ENCODE peak calls at places on chromosomes 12 and 14, in six cellular contexts. Z is right cardiac atrium, X is thyroid gland, B is cardiac muscle cell, T is osteoblast, J is sigmoid colon. R is an unnamed sample.

GRCh38 chr14:102500190-102500661 is 9.3 kb downstream of the ANKRD9 start:
- DNase-seq in Z (peak), X (peak), B (no peak), T (peak), J (peak), R (no peak)

GRCh38 chr12:132619301-132620112 is 931 bp downstream of the P2RX2 start:
- DNase-seq in Z (peak), X (no peak), B (no peak), T (peak), J (no peak), R (no peak)

GRCh38 chr14:41380017-41380416 is 226.7 kb upstream of the LRFN5 start:
- DNase-seq in Z (no peak), X (no peak), B (no peak), T (no peak), J (no peak), R (no peak)

GRCh38 chr12:108048686-108049085 is 80.4 kb upstream of the WSCD2 start:
- DNase-seq in Z (no peak), X (no peak), B (no peak), T (no peak), J (no peak), R (no peak)

GRCh38 chr14:39417014-39417413 is 15.2 kb downstream of the FBXO33 start:
- DNase-seq in Z (no peak), X (no peak), B (no peak), T (no peak), J (no peak), R (no peak)

GRCh38 chr14:105023144-105023543 is 2.3 kb upstream of the CDCA4 start:
- DNase-seq in Z (no peak), X (no peak), B (no peak), T (no peak), J (no peak), R (no peak)

GRCh38 chr14:23865502-23865901 is 88.1 kb upstream of the DHRS4 start:
- DNase-seq in Z (no peak), X (peak), B (no peak), T (peak), J (no peak), R (no peak)

GRCh38 chr12:31522607-31523006 is 68.3 kb downstream of the DENND5B start:
- DNase-seq in Z (no peak), X (no peak), B (no peak), T (no peak), J (no peak), R (no peak)

GRCh38 chr12:132333273-132333672 is 3.9 kb upstream of the GALNT9 start:
- DNase-seq in Z (peak), X (no peak), B (no peak), T (no peak), J (no peak), R (no peak)

GRCh38 chr12:28899951-28900350 is 249.1 kb upstream of the FAR2 start:
- DNase-seq in Z (no peak), X (no peak), B (no peak), T (peak), J (no peak), R (no peak)

GRCh38 chr14:67517083-67517482 is 16.0 kb upstream of the PLEKHH1 start:
- DNase-seq in Z (peak), X (peak), B (peak), T (peak), J (peak), R (no peak)

GRCh38 chr12:304815-305214 is 42.2 kb upstream of the SLC6A13 start:
- DNase-seq in Z (no peak), X (no peak), B (no peak), T (no peak), J (no peak), R (no peak)

DNA sequence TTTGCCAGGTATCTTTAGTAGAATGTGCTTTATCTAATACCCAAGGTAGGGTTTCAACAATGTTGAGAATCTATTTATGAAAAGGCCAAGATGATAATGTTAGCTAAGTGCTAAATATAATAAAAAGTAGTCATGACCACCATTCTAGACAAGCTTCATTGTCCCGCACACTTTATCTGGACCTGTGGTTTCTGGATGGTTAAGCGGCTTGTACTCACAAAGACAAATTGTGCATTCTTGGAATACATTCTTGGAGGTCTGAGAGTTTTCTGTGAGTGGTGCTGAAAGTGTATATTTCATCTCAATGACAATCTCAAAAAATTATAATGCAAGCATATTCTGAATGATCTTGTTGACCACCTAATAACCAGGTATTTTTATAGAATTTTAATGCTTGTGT is 646.9 kb downstream of the DIO2 start:
- DNase-seq in Z (no peak), X (no peak), B (no peak), T (no peak), J (no peak), R (no peak)
- H3K27ac ChIP-seq in Z (no peak), X (no peak), B (no peak), T (no peak), J (no peak), R (no peak)

GRCh38 chr12:66288121-66288520 is 14.2 kb upstream of the HELB start:
- DNase-seq in Z (no peak), X (no peak), B (no peak), T (no peak), J (no peak), R (peak)
- H3K27ac ChIP-seq in Z (no peak), X (no peak), B (no peak), T (no peak), J (no peak), R (peak)

GRCh38 chr12:59067068-59067467 is 146.8 kb upstream of the LRIG3 start:
- DNase-seq in Z (no peak), X (no peak), B (no peak), T (no peak), J (no peak), R (no peak)
- H3K27ac ChIP-seq in Z (no peak), X (no peak), B (no peak), T (no peak), J (no peak), R (no peak)

DNA sequence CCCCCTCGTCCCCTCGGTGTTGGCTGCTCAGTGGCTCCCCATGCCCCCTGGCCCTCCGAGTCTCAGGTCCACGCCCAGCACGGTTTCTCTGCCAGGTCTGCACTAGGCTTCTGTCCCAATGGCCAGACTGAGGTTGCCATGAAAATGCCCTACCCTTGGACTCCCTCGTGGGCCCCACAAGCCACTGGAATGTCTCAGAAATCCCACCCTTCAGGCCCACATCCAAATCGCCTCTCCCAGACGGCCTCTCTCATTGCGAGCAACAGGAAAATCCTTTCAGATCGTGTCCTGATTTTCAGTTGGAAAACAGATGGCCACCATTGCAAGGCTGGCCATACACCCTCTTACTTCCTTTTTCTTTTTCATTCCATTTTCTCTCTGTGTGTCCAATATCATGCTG is 77.4 kb downstream of the IRF2BPL start:
- DNase-seq in Z (no peak), X (no peak), B (no peak), T (peak), J (no peak), R (no peak)
- H3K27ac ChIP-seq in Z (no peak), X (peak), B (no peak), T (peak), J (peak), R (no peak)

DNA sequence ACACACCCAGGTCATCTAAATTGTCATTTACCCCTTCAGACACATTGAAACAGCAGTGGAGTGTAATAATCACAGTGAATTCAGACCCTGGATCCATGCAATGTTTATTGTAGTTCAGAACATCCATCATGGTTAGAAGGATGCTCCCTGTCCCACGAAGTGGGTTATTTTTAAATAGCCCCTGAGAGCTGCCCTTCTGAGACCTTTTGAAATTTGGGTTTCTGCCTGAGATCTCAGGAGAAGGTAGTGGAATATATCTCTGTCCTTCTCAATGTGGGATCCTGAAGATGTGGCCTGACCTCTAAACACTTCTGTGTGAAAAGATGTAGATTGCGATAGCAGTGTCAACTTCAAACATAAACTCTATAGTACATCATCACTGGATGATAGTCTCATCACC is 1080.6 kb downstream of the TMEM121 start:
- DNase-seq in Z (no peak), X (no peak), B (no peak), T (no peak), J (no peak), R (no peak)
- H3K27ac ChIP-seq in Z (no peak), X (no peak), B (no peak), T (no peak), J (no peak), R (no peak)

DNA sequence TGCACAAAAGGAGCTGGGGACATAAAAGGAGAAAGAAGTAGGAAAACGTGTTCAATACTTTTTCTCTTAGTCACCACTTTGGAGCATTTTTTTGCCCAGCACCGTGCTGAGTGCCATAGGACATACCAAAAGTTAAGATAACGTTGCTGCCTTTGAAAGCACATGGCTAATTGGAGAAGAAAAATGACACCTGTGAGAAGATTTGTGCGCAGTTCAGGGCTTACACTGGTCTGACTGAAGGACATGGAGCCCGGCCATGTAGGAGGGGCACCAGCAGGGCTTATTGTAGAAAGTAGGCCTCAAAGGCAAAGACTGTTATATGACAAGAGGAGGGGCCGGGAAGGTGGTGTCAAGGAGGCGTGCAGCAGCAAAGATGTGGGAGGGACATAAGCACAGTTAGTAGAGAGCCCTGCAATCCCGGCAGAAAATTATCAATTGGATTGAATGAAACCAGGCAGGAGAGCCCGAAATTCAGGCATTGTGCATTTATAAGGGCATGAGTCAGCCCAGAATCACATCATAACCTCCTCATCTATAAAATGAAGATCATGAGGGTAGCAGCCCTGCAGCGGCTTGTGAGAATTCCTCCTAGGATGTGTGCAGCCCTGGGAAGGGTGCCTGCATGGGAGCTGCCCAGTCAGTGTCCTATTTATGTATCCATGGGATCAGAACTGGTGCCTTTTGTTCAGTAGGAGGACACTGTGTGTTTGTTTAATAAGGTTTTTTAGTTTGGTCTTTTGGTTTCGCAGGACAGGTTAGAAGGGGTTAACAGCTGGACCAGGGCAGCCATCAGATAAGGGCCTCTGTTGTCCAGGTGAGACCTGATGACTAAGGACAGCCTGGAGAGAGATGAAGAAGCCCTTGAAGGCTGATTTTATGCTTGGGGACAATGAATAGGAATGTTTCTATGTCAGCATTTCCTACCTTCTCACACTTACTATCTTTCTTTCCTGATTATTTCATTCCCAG is 122.4 kb downstream of the GPR135 start:
- DNase-seq in Z (peak), X (peak), B (peak), T (no peak), J (no peak), R (no peak)
- H3K27ac ChIP-seq in Z (peak), X (peak), B (peak), T (no peak), J (peak), R (no peak)

DNA sequence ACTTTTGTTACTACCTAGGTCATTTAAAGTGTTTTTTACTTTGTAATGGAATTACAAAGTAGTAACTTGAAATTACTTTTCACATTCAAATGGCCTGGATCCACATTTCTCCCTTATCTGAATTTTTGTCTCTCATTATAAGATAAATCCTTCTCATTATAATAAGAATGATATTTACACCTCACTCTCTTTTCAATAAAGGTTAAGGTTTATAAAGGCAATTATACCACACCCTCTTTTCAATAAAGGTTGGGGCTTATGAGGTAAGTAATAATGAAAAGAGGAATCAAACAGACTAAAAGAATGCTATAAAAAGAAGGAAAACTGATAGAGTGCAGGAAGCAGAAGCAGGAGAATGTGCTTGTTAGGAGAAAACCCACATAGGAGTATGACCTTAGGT is 210.8 kb downstream of the ACSS3 start:
- DNase-seq in Z (no peak), X (no peak), B (no peak), T (no peak), J (no peak), R (no peak)
- H3K27ac ChIP-seq in Z (no peak), X (no peak), B (no peak), T (no peak), J (no peak), R (no peak)

GRCh38 chr14:20618328-20618749 is 23.2 kb downstream of the OR6S1 start:
- DNase-seq in Z (no peak), X (no peak), B (no peak), T (no peak), J (no peak), R (no peak)

GRCh38 chr14:20622816-20623291 is 18.6 kb downstream of the OR6S1 start:
- DNase-seq in Z (no peak), X (no peak), B (no peak), T (no peak), J (no peak), R (no peak)

GRCh38 chr14:20617138-20618003 is 24.1 kb downstream of the OR6S1 start:
- DNase-seq in Z (no peak), X (no peak), B (no peak), T (peak), J (no peak), R (no peak)

GRCh38 chr14:20623798-20624197 is 17.7 kb downstream of the OR6S1 start:
- DNase-seq in Z (no peak), X (no peak), B (no peak), T (no peak), J (no peak), R (no peak)

DNA sequence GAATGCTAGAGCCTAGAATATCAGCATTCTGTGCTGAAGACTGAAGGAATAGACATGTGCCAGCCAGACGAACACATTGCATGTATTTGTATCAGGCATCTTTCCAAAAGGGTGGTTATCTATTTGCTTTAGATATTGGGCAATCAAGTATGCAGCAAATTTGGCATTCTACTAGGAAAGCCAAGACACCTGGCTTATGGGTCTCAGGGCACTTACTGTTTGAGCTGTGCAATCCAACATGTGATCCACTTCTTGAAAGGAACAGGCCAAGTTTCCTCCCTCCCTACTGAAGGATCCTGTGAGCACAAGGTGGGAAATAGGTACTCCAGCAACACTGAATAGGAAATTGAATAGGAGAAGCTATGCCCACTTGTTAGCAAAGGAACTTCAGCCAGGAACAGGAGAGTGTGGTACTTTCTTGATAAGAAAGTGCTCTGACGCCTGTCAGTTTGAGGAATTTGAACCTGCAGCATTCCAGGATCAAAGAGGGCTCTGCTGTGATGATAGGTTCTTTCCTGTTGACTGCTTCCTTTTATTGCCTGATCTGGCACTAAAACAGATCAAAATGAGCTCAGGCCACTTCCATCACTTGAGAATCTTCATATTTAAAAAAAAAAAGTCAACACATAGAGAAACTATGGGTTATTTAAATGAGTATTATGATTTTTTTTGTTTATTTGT is 20.6 kb downstream of the OR6S1 start:
- DNase-seq in Z (no peak), X (no peak), B (no peak), T (no peak), J (no peak), R (no peak)
- H3K27ac ChIP-seq in Z (no peak), X (no peak), B (no peak), T (no peak), J (no peak), R (no peak)

DNA sequence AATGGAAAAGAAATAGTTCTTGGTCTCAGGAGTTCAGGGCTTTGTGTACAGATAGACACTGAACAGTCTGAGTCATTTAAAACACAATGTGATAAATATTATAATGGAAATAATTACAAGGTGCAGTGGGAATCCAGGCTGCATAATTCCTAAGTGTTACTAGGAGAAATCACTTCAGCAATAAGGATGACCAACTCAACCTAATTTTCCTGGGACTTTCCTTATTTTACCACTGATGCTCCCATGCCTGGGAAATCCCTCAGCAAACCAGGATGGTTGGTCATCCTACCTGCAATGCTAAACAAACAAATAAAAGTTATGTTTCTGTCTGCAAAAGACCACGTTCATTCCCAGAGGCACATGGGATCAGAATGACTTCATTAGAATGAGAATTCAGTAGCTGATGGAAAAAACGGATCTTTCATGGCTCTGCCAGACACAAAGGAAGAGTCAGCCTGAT is 130.8 kb upstream of the RAP1B start:
- DNase-seq in Z (no peak), X (no peak), B (no peak), T (no peak), J (no peak), R (no peak)
- H3K27ac ChIP-seq in Z (no peak), X (peak), B (no peak), T (peak), J (peak), R (no peak)

GRCh38 chr12:3119192-3119744 is 42.1 kb downstream of the TSPAN9 start:
- DNase-seq in Z (no peak), X (peak), B (no peak), T (peak), J (no peak), R (no peak)
- H3K27ac ChIP-seq in Z (peak), X (peak), B (no peak), T (no peak), J (no peak), R (no peak)

R was measured in naive thymus-derived CD4-positive, alpha-beta T cell.